ENCODE peak calls at places on chromosomes 6 and 20, in four cellular contexts. U is H54, R is midbrain, X is M059J. B is an unnamed sample.
A peak's percentile ranks its signal among the peaks of the same experiment; 100 is the strongest.

GRCh38 chr6:109059591-109060021 is 35.0 kb downstream of the SESN1 start:
- DNase-seq in U (no peak), X (peak; percentile 22), R (no peak), B (peak; percentile 29)

GRCh38 chr20:24442909-24443308 is 26.5 kb upstream of the SYNDIG1 start:
- DNase-seq in X (no peak), U (no peak), R (no peak), B (no peak)

GRCh38 chr20:61439251-61439650 is 187.2 kb downstream of the CDH4 start:
- DNase-seq in R (no peak), X (no peak), U (no peak), B (no peak)

GRCh38 chr6:154139894-154140293 is 100.9 kb downstream of the OPRM1 start:
- DNase-seq in X (peak; percentile 57), U (no peak), R (no peak), B (no peak)

GRCh38 chr6:144158133-144158532 is 7.8 kb downstream of the STX11 start:
- DNase-seq in X (peak; percentile 96), U (peak; percentile 16), R (no peak), B (peak; percentile 67)

GRCh38 chr6:322940-323729 is 30.8 kb downstream of the DUSP22 start:
- DNase-seq in U (no peak), R (no peak), X (no peak), B (no peak)

GRCh38 chr6:39188577-39188976 is 40.7 kb downstream of the KCNK5 start:
- DNase-seq in R (no peak), U (no peak), X (no peak), B (no peak)

GRCh38 chr6:9456241-9456658 is 958.6 kb downstream of the TFAP2A start:
- DNase-seq in U (no peak), R (no peak), X (peak; percentile 15), B (no peak)

GRCh38 chr20:17169575-17170136 is 57.2 kb upstream of the PCSK2 start:
- DNase-seq in U (no peak), X (peak; percentile 44), R (peak; percentile 3), B (no peak)

GRCh38 chr6:150894935-150895686 is 29.6 kb downstream of the MTHFD1L start:
- DNase-seq in U (no peak), X (peak; percentile 23), R (no peak), B (peak; percentile 29)

GRCh38 chr6:168116975-168117899 is 38.2 kb upstream of the FRMD1 start:
- DNase-seq in U (no peak), X (peak; percentile 35), R (no peak), B (no peak)

GRCh38 chr6:15246217-15247211 is 645 bp downstream of the JARID2 start:
- DNase-seq in U (no peak), R (no peak), X (peak; percentile 48), B (no peak)

GRCh38 chr6:169722362-169723199 is 1.7 kb downstream of the PHF10 start:
- DNase-seq in R (peak; percentile 55), U (peak; percentile 65), X (peak; percentile 89), B (peak; percentile 71)

GRCh38 chr6:37565267-37566208 is 65.8 kb upstream of the CCDC167 start:
- DNase-seq in R (peak; percentile 21), U (no peak), X (peak; percentile 58), B (no peak)

GRCh38 chr20:38764563-38765355 is 16.5 kb downstream of the ACTR5 start:
- DNase-seq in R (no peak), U (peak; percentile 76), X (peak; percentile 93), B (peak; percentile 88)

GRCh38 chr20:15220778-15221565 is 883.6 kb upstream of the FLRT3 start:
- DNase-seq in X (peak; percentile 9), R (no peak), U (no peak), B (peak; percentile 52)

GRCh38 chr20:59122377-59122932 is 41.2 kb upstream of the ZNF831 start:
- DNase-seq in U (no peak), X (no peak), R (no peak), B (no peak)

GRCh38 chr6:35139924-35140524 is 1.1 kb downstream of the TCP11 start:
- DNase-seq in U (no peak), R (peak; percentile 77), X (peak; percentile 67), B (peak; percentile 74)

GRCh38 chr6:88605271-88605670 is 358.1 kb downstream of the RNGTT start:
- DNase-seq in X (no peak), R (no peak), U (no peak), B (no peak)

GRCh38 chr6:92779758-92780157 is 639.6 kb downstream of the EPHA7 start:
- DNase-seq in X (peak; percentile 1), U (no peak), R (no peak), B (peak; percentile 83)

GRCh38 chr20:64223526-64224067 is 32.0 kb upstream of the PCMTD2 start:
- DNase-seq in R (no peak), U (no peak), X (no peak), B (no peak)

GRCh38 chr6:166514196-166514595 is 72.3 kb downstream of the RAMACL start:
- DNase-seq in R (no peak), X (no peak), U (no peak), B (no peak)

GRCh38 chr20:62603021-62603906 is 39.0 kb upstream of the SLCO4A1 start:
- DNase-seq in X (peak; percentile 99), R (no peak), U (peak; percentile 92), B (peak; percentile 98)

GRCh38 chr6:87484491-87484890 is 11.7 kb downstream of the SLC35A1 start:
- DNase-seq in U (no peak), X (no peak), R (no peak), B (peak; percentile 47)

GRCh38 chr20:47355489-47356219 is 845 bp downstream of the ZMYND8 start:
- DNase-seq in R (peak; percentile 44), X (peak; percentile 50), U (no peak), B (no peak)

GRCh38 chr6:1216488-1216974 is 95.4 kb upstream of the FOXQ1 start:
- DNase-seq in U (no peak), X (no peak), R (no peak), B (no peak)

GRCh38 chr6:31882344-31882743 is 3.5 kb upstream of the SLC44A4 start:
- DNase-seq in R (no peak), U (peak; percentile 70), X (peak; percentile 58), B (no peak)

GRCh38 chr20:16551601-16552419 is 21.4 kb downstream of the KIF16B start:
- DNase-seq in R (no peak), X (no peak), U (no peak), B (no peak)

B was measured in PC-3.